ENCODE peak calls at places on chromosomes 6 and 20, in four cellular contexts. G is HepG2, Z is endothelial cell of umbilical vein, E is K562. H is an unnamed sample.
A peak's percentile ranks its signal among the peaks of the same experiment; 100 is the strongest.

GRCh38 chr6:80438728-80439127 is 332.3 kb downstream of the BCKDHB start:
- DNase-seq in Z (peak; percentile 29), E (no peak), G (no peak), H (peak; percentile 17)

GRCh38 chr6:106360410-106360988 is at the start of gene CRYBG1:
- DNase-seq in G (peak; percentile 27), E (peak; percentile 93), Z (peak; percentile 23), H (peak; percentile 77)

GRCh38 chr6:89118931-89119330 is 1.1 kb upstream of the SRSF12 start:
- DNase-seq in E (no peak), G (no peak), Z (no peak), H (no peak)

GRCh38 chr6:1906625-1907024 is 296.9 kb downstream of the FOXC1 start:
- DNase-seq in Z (no peak), E (no peak), G (no peak), H (no peak)

GRCh38 chr20:57657537-57658446 is 37.6 kb upstream of the ZBP1 start:
- DNase-seq in E (no peak), Z (no peak), G (peak; percentile 47), H (no peak)

GRCh38 chr6:5025911-5026819 is 22.3 kb upstream of the RPP40 start:
- DNase-seq in Z (peak; percentile 61), G (peak; percentile 35), E (peak; percentile 39), H (peak; percentile 71)

GRCh38 chr6:129890701-129891100 is 29.6 kb upstream of the TMEM244 start:
- DNase-seq in E (no peak), Z (no peak), G (no peak), H (no peak)

GRCh38 chr20:57398901-57399535 is 7.8 kb downstream of the RBM38 start:
- DNase-seq in G (no peak), E (no peak), Z (no peak), H (no peak)

GRCh38 chr6:159633196-159633595 is 59.8 kb downstream of the SOD2 start:
- DNase-seq in E (peak; percentile 23), Z (peak; percentile 30), G (peak; percentile 39), H (no peak)

GRCh38 chr6:43264599-43264998 is 21.3 kb downstream of the TTBK1 start:
- DNase-seq in Z (no peak), E (no peak), G (no peak), H (no peak)

GRCh38 chr6:70709826-70710225 is 42.1 kb downstream of the SMAP1 start:
- DNase-seq in E (no peak), Z (no peak), G (peak; percentile 5), H (no peak)

GRCh38 chr6:90219168-90219985 is 77.3 kb downstream of the BACH2 start:
- DNase-seq in G (no peak), E (no peak), Z (peak; percentile 70), H (no peak)

GRCh38 chr6:52522151-52522626 is 54.7 kb downstream of the TRAM2 start:
- DNase-seq in E (no peak), G (no peak), Z (peak; percentile 87), H (no peak)

GRCh38 chr6:78243519-78243918 is 590.7 kb downstream of the MEI4 start:
- DNase-seq in Z (peak; percentile 53), E (no peak), G (no peak), H (no peak)

GRCh38 chr6:47242483-47243386 is 67.0 kb downstream of the TNFRSF21 start:
- DNase-seq in E (peak; percentile 89), G (no peak), Z (peak; percentile 95), H (no peak)

GRCh38 chr6:16092990-16093389 is 35.9 kb upstream of the MYLIP start:
- DNase-seq in E (no peak), Z (no peak), G (no peak), H (no peak)

GRCh38 chr6:77010931-77011542 is 452.3 kb downstream of the HTR1B start:
- DNase-seq in E (no peak), Z (no peak), G (no peak), H (no peak)

GRCh38 chr6:145559836-145560235 is 175.5 kb downstream of the EPM2A start:
- DNase-seq in E (no peak), Z (no peak), G (no peak), H (no peak)

GRCh38 chr20:48682529-48683385 is 145.0 kb downstream of the PREX1 start:
- DNase-seq in Z (peak; percentile 89), E (peak; percentile 68), G (peak; percentile 60), H (no peak)

GRCh38 chr20:35698298-35699126 is 640 bp downstream of the NFS1 start:
- DNase-seq in Z (peak; percentile 28), E (peak; percentile 50), G (no peak), H (peak; percentile 50)

GRCh38 chr6:31441368-31442267 is 38.2 kb downstream of the MICA start:
- DNase-seq in E (peak; percentile 83), G (peak; percentile 60), Z (peak; percentile 56), H (peak; percentile 94)

GRCh38 chr6:33438978-33439594 is 15.3 kb upstream of the ZBTB9 start:
- DNase-seq in Z (no peak), E (no peak), G (no peak), H (no peak)

GRCh38 chr6:85580104-85580877 is 13.4 kb downstream of the SNX14 start:
- DNase-seq in E (no peak), G (peak; percentile 67), Z (no peak), H (no peak)

GRCh38 chr6:110419028-110419739 is 3.8 kb upstream of the DDO start:
- DNase-seq in G (peak; percentile 77), Z (no peak), E (no peak), H (no peak)

DNA sequence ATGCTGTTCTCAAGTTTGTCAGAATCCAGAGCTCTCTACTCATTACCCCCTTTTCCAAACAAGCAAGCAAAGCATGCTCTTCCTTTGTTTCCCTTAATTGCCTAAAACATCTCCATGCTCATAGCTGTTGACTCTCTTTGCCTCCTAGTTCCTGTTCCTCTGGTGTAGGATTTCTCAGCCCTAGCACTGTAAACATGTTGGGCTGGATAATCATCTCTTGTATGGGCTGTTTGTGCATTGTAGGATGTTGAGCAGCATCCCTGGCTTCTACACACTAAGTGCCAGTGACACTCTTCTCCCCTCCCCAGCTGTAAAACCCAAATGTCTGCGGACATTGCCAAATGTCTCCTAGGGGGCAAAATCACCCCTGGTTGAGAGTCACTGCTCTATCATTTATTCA is 14.0 kb downstream of the PPARD start:
- DNase-seq in Z (no peak), G (no peak), E (no peak), H (no peak)
- H3K79me2 ChIP-seq in Z (no peaks in the 10 kb centered on the region), G (peaks cover 3% of the 10 kb centered on the region), E (no peaks in the 10 kb centered on the region), H (no peaks in the 10 kb centered on the region)

GRCh38 chr6:157791461-157791860 is 31.6 kb upstream of the SNX9 start:
- DNase-seq in G (no peak), E (no peak), Z (no peak), H (no peak)
- TF ChIP-seq JUN in G (no peak), E (no peak), Z (no peak), H (no peak)

GRCh38 chr6:56656466-56656865 is 13.8 kb upstream of the DST start:
- DNase-seq in E (no peak), G (no peak), Z (no peak), H (no peak)

GRCh38 chr6:56660374-56660730 is 17.7 kb upstream of the DST start:
- DNase-seq in G (no peak), Z (no peak), E (no peak), H (no peak)

GRCh38 chr6:56657364-56657763 is 14.7 kb upstream of the DST start:
- DNase-seq in E (no peak), Z (no peak), G (no peak), H (no peak)

GRCh38 chr6:56661298-56661697 is 18.6 kb upstream of the DST start:
- DNase-seq in Z (no peak), E (no peak), G (no peak), H (no peak)

DNA sequence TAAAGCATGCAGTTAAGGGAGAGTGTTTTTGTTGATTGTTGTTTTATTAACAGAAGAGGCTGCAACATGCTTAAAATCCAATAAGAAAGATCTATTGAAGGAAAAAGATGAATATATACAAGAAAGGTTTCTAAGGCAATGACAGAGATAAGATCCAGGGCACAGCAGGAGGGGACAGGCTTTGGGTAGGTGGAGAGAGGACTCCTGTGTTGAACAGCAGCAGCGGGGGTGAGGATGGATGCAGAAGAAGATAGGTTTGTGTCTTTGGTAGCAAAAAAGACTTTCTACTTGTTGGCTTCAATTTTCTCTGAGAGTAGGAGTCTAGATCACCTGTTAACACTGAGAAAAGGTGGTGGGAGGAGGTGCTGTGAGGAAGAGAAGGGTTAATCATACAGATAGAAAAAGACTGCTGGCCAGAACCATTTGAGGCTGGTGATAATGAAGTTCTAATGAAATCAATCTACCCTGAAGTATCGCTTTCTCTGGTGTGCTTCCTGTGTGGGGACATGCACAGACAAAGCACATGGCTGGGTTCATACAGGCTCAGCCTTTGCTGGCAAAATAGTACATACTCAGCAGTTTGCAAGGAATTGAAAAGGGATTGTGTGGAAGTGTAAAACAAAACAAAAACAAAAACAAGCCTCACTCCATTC is 17.2 kb upstream of the DST start:
- DNase-seq in Z (no peak), G (no peak), E (no peak), H (no peak)
- H3K79me2 ChIP-seq in Z (peaks cover 7% of the 10 kb centered on the region), G (no peaks in the 10 kb centered on the region), E (no peaks in the 10 kb centered on the region), H (peaks cover 16% of the 10 kb centered on the region)

DNA sequence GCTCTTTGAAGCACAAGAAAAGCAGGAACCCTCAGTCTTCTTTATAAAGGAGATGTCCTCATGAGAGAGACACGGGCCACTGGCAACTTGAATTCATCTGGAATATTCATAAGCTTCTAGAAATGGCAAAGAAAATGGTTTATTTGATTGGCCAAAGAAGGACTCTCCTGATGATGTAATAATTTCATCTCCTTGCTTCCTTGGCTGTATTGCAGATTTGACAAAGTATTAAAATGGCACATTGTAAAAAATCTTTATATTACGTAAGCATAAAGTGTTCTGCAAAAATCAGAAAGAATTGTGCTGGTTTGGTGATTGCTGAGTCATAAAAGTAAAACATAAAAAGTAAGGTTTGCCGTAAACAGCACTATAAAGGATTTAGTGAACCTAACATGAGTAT is 255.9 kb upstream of the RREB1 start:
- DNase-seq in G (no peak), E (no peak), Z (no peak), H (no peak)
- TF ChIP-seq JUN in G (no peak), E (no peak), Z (no peak), H (no peak)

DNA sequence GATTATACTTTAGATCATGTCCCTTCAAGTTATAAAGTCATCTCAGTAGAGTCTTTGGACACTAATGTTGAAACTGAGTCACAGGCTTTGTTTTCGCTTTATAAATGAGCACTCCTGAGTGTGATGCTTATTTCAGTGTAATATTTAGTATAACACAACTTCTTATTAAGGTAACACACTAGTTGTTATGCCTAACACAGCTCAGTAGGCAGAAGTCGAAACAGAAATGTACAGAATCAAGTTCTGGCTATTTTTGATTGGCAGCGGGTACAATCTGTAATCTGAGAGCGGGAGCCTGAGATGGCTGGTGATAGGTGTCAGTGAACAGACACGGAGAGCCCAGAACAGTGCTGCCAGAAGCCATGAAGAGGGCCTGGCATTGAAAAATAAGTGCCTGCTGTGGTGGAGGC is 11.4 kb downstream of the HECA start:
- DNase-seq in G (no peak), Z (no peak), E (no peak), H (no peak)
- H3K79me2 ChIP-seq in G (no peaks in the 10 kb centered on the region), Z (peaks cover 33% of the 10 kb centered on the region), E (no peaks in the 10 kb centered on the region), H (peaks cover 29% of the 10 kb centered on the region)

GRCh38 chr6:97849390-97849789 is 566.4 kb upstream of the MMS22L start:
- DNase-seq in E (no peak), G (no peak), Z (no peak), H (no peak)

GRCh38 chr6:97850458-97851218 is 567.6 kb upstream of the MMS22L start:
- DNase-seq in E (no peak), Z (no peak), G (no peak), H (no peak)
- TF ChIP-seq JUN in E (no peak), Z (no peak), G (no peak), H (no peak)